ENCODE peak calls at places on chromosomes 11 and 22, in nine cellular contexts. B is mucosa of gallbladder; L is NCI-H2029 treated with DMSO at 0.1 percent for 48 hours; R is effector CD4-positive, alpha-beta T cell; U is bronchial epithelial cell; I is heart left ventricle; T is IMR-90; H is activated CD4-positive, alpha-beta T cell treated with anti-CD3 and anti-CD28 coated beads, Interleukin-2, amount 10 ng/mL, durations not matched to agents 7 days and 5 days; P is stimulated activated CD8-positive, alpha-beta memory T cell treated with anti-CD3 and anti-CD28 coated beads, Interleukin-15, amount 100 ng/mL, for 4 hours. X is an unnamed sample.

GRCh38 chr11:105719073-105719846 is 109.4 kb downstream of the GRIA4 start:
- DNase-seq in T (peak), U (peak), H (no peak), R (no peak), B (no peak), L (no peak), I (no peak), P (no peak), X (no peak)

GRCh38 chr11:27485930-27486773 is 13.6 kb upstream of the LGR4 start:
- DNase-seq in H (peak), I (no peak), U (peak), R (peak), T (peak), B (peak), L (peak), P (no peak), X (no peak)

GRCh38 chr11:102546427-102546826 is 15.9 kb upstream of the MMP7 start:
- DNase-seq in H (no peak), B (no peak), L (no peak), U (peak), R (no peak), I (no peak), T (no peak), P (no peak), X (peak)

GRCh38 chr11:2525941-2526807 is 81.4 kb downstream of the KCNQ1 start:
- DNase-seq in U (no peak), P (no peak), I (peak), R (no peak), T (no peak), H (no peak), B (no peak), L (peak), X (no peak)

GRCh38 chr11:46557684-46558151 is 36.1 kb downstream of the AMBRA1 start:
- DNase-seq in L (no peak), T (peak), P (no peak), I (no peak), H (no peak), B (no peak), U (peak), R (no peak), X (no peak)

GRCh38 chr11:21514298-21514697 is 678.6 kb upstream of the ANO5 start:
- DNase-seq in P (no peak), I (no peak), B (no peak), L (no peak), U (peak), T (no peak), H (no peak), R (no peak), X (no peak)

GRCh38 chr22:42108848-42109247 is 18.3 kb upstream of the NDUFA6 start:
- DNase-seq in T (no peak), L (no peak), R (no peak), H (no peak), U (no peak), P (no peak), I (no peak), B (no peak), X (no peak)

GRCh38 chr11:20303451-20303965 is 60.0 kb upstream of the HTATIP2 start:
- DNase-seq in I (no peak), U (no peak), B (no peak), T (no peak), P (no peak), H (no peak), L (no peak), R (no peak), X (no peak)

GRCh38 chr22:25651332-25651731 is 86.9 kb downstream of the GRK3 start:
- DNase-seq in H (no peak), P (no peak), R (no peak), I (no peak), B (no peak), T (no peak), U (no peak), L (peak), X (no peak)

GRCh38 chr22:29251981-29252978 is 15.5 kb downstream of the RHBDD3 start:
- DNase-seq in R (no peak), T (no peak), L (no peak), H (no peak), P (no peak), U (no peak), I (no peak), B (no peak), X (no peak)

GRCh38 chr11:64629103-64629502 is 38.1 kb downstream of the SLC22A12 start:
- DNase-seq in B (no peak), U (no peak), T (no peak), H (no peak), R (no peak), L (no peak), I (no peak), P (no peak), X (no peak)

GRCh38 chr11:45590743-45591142 is 74.7 kb downstream of the CHST1 start:
- DNase-seq in H (no peak), U (no peak), B (no peak), P (no peak), L (no peak), R (no peak), T (no peak), I (no peak), X (no peak)

GRCh38 chr11:18408558-18409242 is 3.4 kb upstream of the LDHC start:
- DNase-seq in H (no peak), I (no peak), L (no peak), B (no peak), T (peak), R (no peak), U (peak), P (no peak), X (no peak)

GRCh38 chr11:126384053-126384335 is 28.5 kb downstream of the ST3GAL4 start:
- DNase-seq in L (no peak), U (no peak), B (no peak), H (no peak), I (no peak), T (no peak), R (no peak), P (no peak), X (no peak)

X was measured in stimulated activated naive B cell treated with anti-CD40 and anti-IgM and Interleukin-4, amounts not matched to agents 10 μg/mL and 1 μg/mL and 100 μg/mL, for 72 hours.